ENCODE peak calls at places on chromosomes 5 and 9, in four cellular contexts. N, O, E and Q are unnamed samples.
A peak's percentile ranks its signal among the peaks of the same experiment; 100 is the strongest.

GRCh38 chr5:134527156-134527960 is 1.9 kb downstream of the JADE2 start:
- DNase-seq in N (peak; percentile 73), O (peak; percentile 78), E (peak; percentile 71), Q (peak; percentile 85)

GRCh38 chr5:2207966-2208544 is 325.3 kb upstream of the IRX4 start:
- DNase-seq in N (peak; percentile 58), O (no peak), E (no peak), Q (no peak)

GRCh38 chr9:18245911-18246310 is 228.0 kb upstream of the ADAMTSL1 start:
- DNase-seq in N (no peak), O (no peak), E (no peak), Q (no peak)

GRCh38 chr5:40221255-40221654 is 458.5 kb upstream of the PTGER4 start:
- DNase-seq in N (no peak), O (no peak), E (no peak), Q (no peak)

GRCh38 chr5:93273176-93273575 is 307.8 kb downstream of the NR2F1-AS1 start:
- DNase-seq in N (no peak), O (peak; percentile 87), E (no peak), Q (no peak)

GRCh38 chr9:17630531-17630949 is 51.7 kb downstream of the SH3GL2 start:
- DNase-seq in N (no peak), O (no peak), E (no peak), Q (no peak)

GRCh38 chr5:126587551-126588390 is 7.2 kb downstream of the ALDH7A1 start:
- DNase-seq in N (no peak), O (no peak), E (no peak), Q (no peak)

GRCh38 chr5:40781843-40782409 is 16.2 kb downstream of the PRKAA1 start:
- DNase-seq in N (no peak), O (peak; percentile 44), E (no peak), Q (no peak)

GRCh38 chr9:8579661-8580060 is 780.1 kb upstream of the DMAC1 start:
- DNase-seq in N (no peak), O (no peak), E (no peak), Q (no peak)

GRCh38 chr9:79670269-79670961 is 98.7 kb downstream of the TLE4 start:
- DNase-seq in N (no peak), O (no peak), E (no peak), Q (no peak)

GRCh38 chr9:116647515-116647809 is 39.6 kb upstream of the TRIM32 start:
- DNase-seq in N (no peak), O (no peak), E (no peak), Q (no peak)

GRCh38 chr9:3191715-3192114 is 334.1 kb downstream of the RFX3 start:
- DNase-seq in N (no peak), O (no peak), E (no peak), Q (no peak)

GRCh38 chr9:19994296-19994695 is 205.5 kb upstream of the SLC24A2 start:
- DNase-seq in N (no peak), O (peak; percentile 71), E (no peak), Q (no peak)

GRCh38 chr5:137794863-137795262 is 40.7 kb upstream of the HNRNPA0 start:
- DNase-seq in N (no peak), O (no peak), E (no peak), Q (no peak)

GRCh38 chr5:135158982-135159381 is 125.0 kb upstream of the PITX1 start:
- DNase-seq in N (no peak), O (no peak), E (no peak), Q (no peak)

GRCh38 chr5:125023673-125024072 is 277.2 kb upstream of the ZNF608 start:
- DNase-seq in N (no peak), O (peak; percentile 57), E (no peak), Q (no peak)

GRCh38 chr9:112620353-112620752 is 97.6 kb downstream of the INIP start:
- DNase-seq in N (no peak), O (no peak), E (no peak), Q (no peak)

GRCh38 chr9:112624711-112625707 is 92.9 kb downstream of the INIP start:
- DNase-seq in N (no peak), O (peak; percentile 50), E (no peak), Q (no peak)

GRCh38 chr9:112620998-112621694 is 96.8 kb downstream of the INIP start:
- DNase-seq in N (no peak), O (no peak), E (no peak), Q (no peak)

GRCh38 chr9:112618385-112619001 is 99.4 kb downstream of the INIP start:
- DNase-seq in N (no peak), O (no peak), E (no peak), Q (no peak)

GRCh38 chr9:112623198-112623597 is 94.7 kb downstream of the INIP start:
- DNase-seq in N (no peak), O (no peak), E (no peak), Q (no peak)
- TF ChIP-seq CTCF in N (no peak), O (no peak), E (no peak), Q (no peak)

GRCh38 chr9:134328841-134329575 is 2.8 kb downstream of the RXRA start:
- DNase-seq in N (no peak), O (no peak), E (peak; percentile 52), Q (no peak)
- TF ChIP-seq CTCF in N (no peak), O (no peak), E (peak; percentile 28), Q (no peak)

DNA sequence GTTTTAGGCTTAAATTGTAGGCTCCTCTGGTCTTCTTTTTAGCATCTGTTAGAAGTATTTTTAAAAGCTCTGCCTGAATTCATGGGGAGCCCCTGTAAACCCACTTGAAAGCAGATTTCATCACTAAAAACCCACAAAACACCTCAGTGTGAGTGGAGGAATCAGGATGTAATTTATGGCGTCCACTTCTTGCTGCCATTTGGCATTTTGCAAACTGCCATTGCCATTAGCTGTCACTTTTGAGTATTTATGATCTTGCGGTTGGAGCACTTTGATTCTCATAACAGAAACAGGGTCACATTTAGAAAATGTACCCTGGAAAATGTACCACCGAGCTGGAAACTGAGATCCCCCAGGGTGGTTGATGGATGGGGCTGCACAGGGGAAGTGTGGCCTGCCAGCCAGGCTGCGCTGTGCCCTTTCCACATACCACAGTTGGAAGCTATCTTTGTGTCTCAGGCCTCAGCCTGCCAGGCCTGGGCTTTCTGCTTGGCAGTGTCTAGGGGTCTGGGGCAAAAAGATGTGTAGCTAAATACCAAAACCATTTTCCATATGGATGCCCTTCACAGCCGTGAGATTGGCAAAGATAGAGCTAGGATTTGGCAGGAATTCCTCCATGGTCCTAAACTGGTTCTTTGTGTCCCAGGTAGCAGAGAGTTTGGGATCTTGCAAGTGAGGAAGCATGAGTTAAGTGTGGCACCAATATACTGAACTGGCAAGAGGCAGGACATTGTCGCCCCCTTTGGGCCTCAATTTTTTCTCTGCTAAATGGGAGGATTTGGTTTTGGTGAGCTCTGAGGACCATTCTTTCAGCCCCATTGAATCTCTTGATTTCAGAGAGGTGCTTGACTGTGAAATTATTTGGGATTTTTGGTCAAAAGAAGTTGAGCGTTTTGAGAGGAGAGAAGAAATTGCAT is 46.2 kb downstream of the GALNT10 start:
- DNase-seq in N (no peak), O (no peak), E (no peak), Q (no peak)
- TF ChIP-seq CTCF in N (no peak), O (no peak), E (no peak), Q (no peak)

GRCh38 chr5:33579163-33579562 is 138.4 kb downstream of the TARS1 start:
- DNase-seq in N (no peak), O (no peak), E (no peak), Q (no peak)

GRCh38 chr5:33576726-33577620 is 136.2 kb downstream of the TARS1 start:
- DNase-seq in N (no peak), O (no peak), E (no peak), Q (no peak)

GRCh38 chr5:33582417-33582816 is 141.7 kb downstream of the TARS1 start:
- DNase-seq in N (no peak), O (no peak), E (no peak), Q (no peak)

GRCh38 chr5:33583332-33583731 is 142.6 kb downstream of the TARS1 start:
- DNase-seq in N (no peak), O (no peak), E (no peak), Q (no peak)

GRCh38 chr5:33579789-33580188 is 139.0 kb downstream of the TARS1 start:
- DNase-seq in N (no peak), O (no peak), E (no peak), Q (no peak)
- TF ChIP-seq CTCF in N (no peak), O (no peak), E (no peak), Q (no peak)

GRCh38 chr9:90890146-90890545 is 88.5 kb downstream of the SYK start:
- DNase-seq in N (peak; percentile 16), O (no peak), E (no peak), Q (no peak)
- TF ChIP-seq CTCF in N (no peak), O (no peak), E (no peak), Q (no peak)

GRCh38 chr5:172010278-172010677 is 3.8 kb upstream of the FBXW11 start:
- DNase-seq in N (no peak), O (peak; percentile 22), E (no peak), Q (no peak)
- TF ChIP-seq CTCF in N (no peak), O (no peak), E (no peak), Q (no peak)

GRCh38 chr9:91004992-91005391 is 203.4 kb downstream of the SYK start:
- DNase-seq in N (no peak), O (no peak), E (no peak), Q (no peak)
- TF ChIP-seq CTCF in N (no peak), O (no peak), E (no peak), Q (no peak)